ENCODE peak calls at places on chromosome 13, in five cellular contexts. V is CD4-positive, alpha-beta T cell; P is retinal pigment epithelial cell; H is mucosa of descending colon; I is IMR-90. Q is an unnamed sample.

GRCh38 chr13:30731658-30732390 is 3.5 kb upstream of the ALOX5AP start:
- DNase-seq in V (no peak), P (no peak), H (no peak), I (no peak), Q (no peak)

GRCh38 chr13:63337921-63338320 is 1922.3 kb upstream of the PCDH20 start:
- DNase-seq in V (no peak), P (no peak), H (no peak), I (no peak), Q (no peak)

GRCh38 chr13:99320693-99321481 is 13.7 kb upstream of the GPR183 start:
- DNase-seq in V (no peak), P (peak), H (no peak), I (peak), Q (no peak)

GRCh38 chr13:32883501-32883900 is 132.7 kb upstream of the KL start:
- DNase-seq in V (no peak), P (peak), H (no peak), I (peak), Q (no peak)

GRCh38 chr13:100176781-100177389 is 88.0 kb downstream of the PCCA start:
- DNase-seq in V (no peak), P (peak), H (no peak), I (peak), Q (no peak)

GRCh38 chr13:112783135-112783945 is 93.5 kb downstream of the ATP11A start:
- DNase-seq in V (no peak), P (no peak), H (no peak), I (peak), Q (no peak)

GRCh38 chr13:43072394-43072793 is 49.0 kb downstream of the DNAJC15 start:
- DNase-seq in V (no peak), P (no peak), H (no peak), I (no peak), Q (no peak)

GRCh38 chr13:21365574-21365973 is 93.5 kb downstream of the ZDHHC20 start:
- DNase-seq in V (no peak), P (no peak), H (no peak), I (no peak), Q (no peak)

GRCh38 chr13:77919351-77920294 is 992 bp upstream of the EDNRB start:
- DNase-seq in V (no peak), P (no peak), H (peak), I (peak), Q (no peak)

GRCh38 chr13:47959468-47960088 is 41.5 kb downstream of the SUCLA2 start:
- DNase-seq in V (no peak), P (no peak), H (no peak), I (no peak), Q (no peak)

GRCh38 chr13:49220035-49220855 is at the start of gene MLNR:
- DNase-seq in V (peak), P (no peak), H (peak), I (no peak), Q (peak)

GRCh38 chr13:44819245-44819644 is 170.0 kb downstream of the NUFIP1 start:
- DNase-seq in V (no peak), P (peak), H (no peak), I (peak), Q (peak)

GRCh38 chr13:91347996-91348905 is 764 bp downstream of the MIR17HG start:
- DNase-seq in V (peak), P (no peak), H (peak), I (no peak), Q (no peak)

GRCh38 chr13:21753117-21753729 is 82.3 kb downstream of the FGF9 start:
- DNase-seq in V (no peak), P (no peak), H (no peak), I (no peak), Q (no peak)

GRCh38 chr13:33629610-33630009 is 188.3 kb upstream of the RFC3 start:
- DNase-seq in V (no peak), P (no peak), H (no peak), I (no peak), Q (no peak)

GRCh38 chr13:59247166-59247565 is 916.6 kb downstream of the DIAPH3 start:
- DNase-seq in V (no peak), P (no peak), H (peak), I (no peak), Q (no peak)

GRCh38 chr13:34250151-34250550 is 432.2 kb downstream of the RFC3 start:
- DNase-seq in V (no peak), P (peak), H (no peak), I (no peak), Q (no peak)

GRCh38 chr13:30481241-30481760 is 15.6 kb upstream of the HMGB1 start:
- DNase-seq in V (no peak), P (no peak), H (no peak), I (no peak), Q (no peak)

GRCh38 chr13:34620073-34620858 is 321.8 kb upstream of the NBEA start:
- DNase-seq in V (no peak), P (no peak), H (no peak), I (no peak), Q (no peak)

GRCh38 chr13:66501187-66501586 is 728.9 kb downstream of the PCDH9 start:
- DNase-seq in V (no peak), P (no peak), H (no peak), I (peak), Q (no peak)

GRCh38 chr13:75687145-75687763 is 51.1 kb downstream of the LMO7 start:
- DNase-seq in V (no peak), P (no peak), H (no peak), I (peak), Q (no peak)

GRCh38 chr13:75691183-75691582 is 55.1 kb downstream of the LMO7 start:
- DNase-seq in V (no peak), P (no peak), H (no peak), I (peak), Q (no peak)

GRCh38 chr13:75689686-75690085 is 53.6 kb downstream of the LMO7 start:
- DNase-seq in V (no peak), P (no peak), H (no peak), I (peak), Q (no peak)

GRCh38 chr13:75679459-75679858 is 43.3 kb downstream of the LMO7 start:
- DNase-seq in V (no peak), P (no peak), H (no peak), I (no peak), Q (no peak)

DNA sequence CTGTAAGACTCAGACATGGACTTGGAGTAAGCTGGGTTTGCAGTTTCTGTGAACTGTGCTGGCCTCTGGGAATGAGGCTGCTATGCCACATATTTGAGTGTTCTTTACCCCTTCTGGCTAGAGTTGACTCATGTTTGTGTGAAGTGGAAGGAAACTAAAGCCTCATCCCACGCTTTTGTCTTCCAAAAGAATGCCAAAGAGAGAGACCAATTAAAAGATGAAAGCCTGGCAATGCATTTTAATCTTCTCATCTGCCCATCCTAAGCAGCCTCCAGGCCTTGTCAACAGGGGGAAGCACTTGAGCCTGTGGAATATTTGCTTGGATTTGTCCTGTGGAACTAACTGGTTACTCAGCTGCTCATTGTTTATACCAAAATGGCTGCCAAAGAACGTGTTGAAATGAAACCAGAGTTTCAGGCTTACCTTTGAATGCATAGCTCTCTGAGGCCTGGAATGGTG is 49.1 kb downstream of the LMO7 start:
- DNase-seq in V (no peak), P (no peak), H (no peak), I (peak), Q (no peak)
- TF ChIP-seq CTCF in V (no peak), P (peak), H (no peak), I (peak), Q (no peak)

GRCh38 chr13:73722120-73722519 is 412.1 kb downstream of the KLF12 start:
- DNase-seq in V (no peak), P (no peak), H (no peak), I (peak), Q (no peak)
- TF ChIP-seq CTCF in V (peak), P (peak), H (no peak), I (peak), Q (no peak)

DNA sequence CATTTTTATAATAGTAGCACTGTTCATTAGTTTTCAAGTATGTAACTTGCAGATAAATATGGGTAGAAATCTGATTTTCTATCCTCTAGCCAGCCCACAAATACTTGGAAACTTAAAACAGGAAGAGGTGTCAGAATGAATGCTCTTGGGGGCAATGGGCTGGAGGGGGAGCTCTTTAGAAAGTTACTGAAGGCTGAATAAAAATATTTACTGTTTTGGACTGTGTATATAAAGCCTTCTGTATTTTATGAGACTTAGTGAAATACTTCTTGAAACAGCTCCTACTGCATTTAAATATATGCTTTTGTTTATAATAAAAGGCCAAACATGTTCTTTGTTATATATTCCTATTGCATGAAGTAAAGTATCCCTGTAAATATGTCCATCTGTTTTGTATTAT is 138.8 kb downstream of the RGCC start:
- DNase-seq in V (no peak), P (no peak), H (no peak), I (peak), Q (no peak)
- TF ChIP-seq CTCF in V (no peak), P (peak), H (no peak), I (peak), Q (no peak)

GRCh38 chr13:20353973-20354372 is 121.9 kb upstream of the GJB6 start:
- DNase-seq in V (no peak), P (no peak), H (no peak), I (peak), Q (no peak)
- TF ChIP-seq CTCF in V (no peak), P (peak), H (no peak), I (peak), Q (no peak)

DNA sequence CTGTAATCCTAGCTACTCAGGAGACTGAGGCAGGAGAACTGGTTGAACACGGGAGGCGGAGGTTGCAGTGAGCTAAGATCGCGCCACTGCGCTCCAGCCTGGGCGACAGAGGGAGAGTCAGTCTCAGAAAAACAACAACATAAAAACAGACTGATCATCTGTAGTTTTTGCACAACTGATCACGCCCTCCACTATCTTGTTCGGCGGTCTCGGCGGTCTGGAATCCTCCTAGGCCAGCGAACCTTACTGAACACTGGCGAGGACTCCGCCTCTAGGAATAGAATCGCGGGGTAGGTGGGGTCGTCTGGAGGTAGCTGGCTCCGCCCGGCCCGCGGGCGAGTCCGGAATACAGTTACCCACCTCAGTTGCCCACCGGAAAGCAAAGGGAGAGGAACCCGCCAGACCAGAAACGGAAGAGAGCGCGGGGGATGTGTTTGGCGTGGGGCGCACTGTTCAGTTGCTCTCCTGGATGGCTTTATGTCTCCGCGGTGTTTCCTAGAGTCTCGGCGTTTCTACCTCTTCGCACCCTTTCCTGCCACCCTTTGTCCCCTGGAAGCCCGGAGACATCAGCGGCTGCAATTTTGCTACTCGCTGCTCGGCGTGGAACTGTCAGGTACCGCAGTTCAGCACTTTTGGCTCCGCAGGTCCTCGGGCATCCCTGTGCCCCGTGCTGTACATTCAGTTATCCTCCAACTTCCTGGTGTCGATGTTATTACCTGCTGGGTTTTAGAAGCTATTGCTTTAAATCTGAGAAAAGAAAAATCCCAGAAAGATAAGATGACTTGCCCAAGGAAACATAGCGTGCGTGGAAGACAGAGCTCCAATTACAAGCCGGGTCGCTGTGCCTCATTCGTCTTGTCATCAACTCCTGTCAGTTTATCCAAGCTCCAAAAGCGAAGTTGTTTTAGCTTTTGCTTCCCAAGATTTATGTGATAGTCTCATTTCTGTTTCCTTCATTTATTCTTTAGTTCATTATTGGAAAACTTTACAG is 24.9 kb upstream of the HNRNPA1L2 start:
- DNase-seq in V (peak), P (peak), H (peak), I (peak), Q (peak)
- TF ChIP-seq CTCF in V (no peak), P (no peak), H (no peak), I (no peak), Q (no peak)

DNA sequence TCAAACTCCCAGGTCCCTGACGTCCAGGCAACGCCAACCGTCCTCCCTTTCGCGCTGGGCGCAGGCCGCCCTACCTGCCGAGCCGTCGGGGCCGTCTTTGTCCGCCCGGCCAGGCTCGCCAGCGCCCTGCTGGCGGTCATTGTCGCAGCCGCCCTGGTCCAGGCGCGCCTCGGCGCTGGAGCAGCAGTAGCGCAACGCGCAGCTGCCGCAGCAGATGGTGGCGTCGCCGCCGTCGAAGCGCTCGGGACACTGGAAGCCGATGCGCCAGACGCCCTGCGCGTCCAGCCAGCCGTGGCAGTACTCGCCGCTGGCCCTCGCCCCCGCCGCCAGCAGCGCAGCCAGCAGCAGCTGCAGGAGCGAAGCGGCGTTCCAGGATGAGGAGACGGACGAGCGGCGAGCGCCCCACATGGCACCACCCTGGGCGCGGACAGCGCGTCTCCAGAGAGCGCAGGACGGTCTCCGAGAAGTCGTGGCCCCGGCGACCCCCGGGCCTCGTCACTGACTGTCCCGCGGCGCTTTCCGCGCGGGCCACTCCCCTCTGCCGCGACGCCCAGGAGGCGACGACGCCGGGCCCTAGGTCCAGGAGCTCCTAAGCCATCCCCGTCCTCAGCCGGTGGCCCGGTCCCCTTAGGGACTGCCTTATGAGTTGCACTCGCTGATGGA is 1.1 kb downstream of the SHISA2 start:
- DNase-seq in V (no peak), P (no peak), H (no peak), I (no peak), Q (no peak)
- TF ChIP-seq CTCF in V (no peak), P (no peak), H (no peak), I (no peak), Q (no peak)

GRCh38 chr13:96963786-96964475 is 30.3 kb downstream of the OXGR1 start:
- DNase-seq in V (no peak), P (no peak), H (no peak), I (no peak), Q (no peak)
- TF ChIP-seq CTCF in V (no peak), P (peak), H (no peak), I (no peak), Q (no peak)

GRCh38 chr13:71674776-71675352 is 192.1 kb downstream of the DACH1 start:
- DNase-seq in V (no peak), P (no peak), H (no peak), I (no peak), Q (no peak)
- TF ChIP-seq CTCF in V (no peak), P (peak), H (no peak), I (no peak), Q (no peak)